ENCODE peak calls at places on chromosomes 2 and 18, in eight cellular contexts. L is stimulated activated CD4-positive, alpha-beta T cell treated with anti-CD3 and anti-CD28 coated beads, Interleukin-2, amount 100 ng/mL, for 24 hours; K is left ventricle myocardium superior; V is neural crest cell; R is head of caudate nucleus; I is T-cell; S is Right ventricle myocardium inferior; T is NCI-H510A. A is an unnamed sample.

GRCh38 chr2:64482765-64483504 is 29.0 kb downstream of the LGALSL start:
- DNase-seq in R (no peak), V (no peak), T (no peak), S (no peak), L (no peak), I (no peak), K (no peak), A (no peak)

GRCh38 chr2:45293182-45293581 is 283.9 kb upstream of the SIX2 start:
- DNase-seq in T (no peak), R (no peak), L (no peak), S (no peak), I (no peak), V (no peak), K (no peak), A (no peak)

GRCh38 chr2:189560273-189560586 is 20.4 kb downstream of the SLC40A1 start:
- DNase-seq in V (no peak), I (no peak), R (no peak), S (no peak), K (no peak), L (no peak), T (no peak), A (no peak)

GRCh38 chr2:119389615-119390306 is 23.0 kb downstream of the DBI start:
- DNase-seq in L (no peak), T (no peak), V (no peak), R (no peak), I (no peak), S (peak; percentile 73), K (peak; percentile 66), A (no peak)

GRCh38 chr2:228094377-228094921 is 87.0 kb downstream of the SPHKAP start:
- DNase-seq in R (no peak), L (no peak), K (no peak), S (no peak), V (no peak), I (no peak), T (no peak), A (no peak)

GRCh38 chr2:55899881-55900280 is 23.7 kb downstream of the EFEMP1 start:
- DNase-seq in L (no peak), R (no peak), S (no peak), K (no peak), T (no peak), V (no peak), I (no peak), A (no peak)

GRCh38 chr2:156435725-156436476 is at the start of gene GPD2:
- DNase-seq in L (peak; percentile 61), T (peak; percentile 58), K (peak; percentile 97), I (peak; percentile 38), R (peak; percentile 94), S (peak; percentile 97), V (peak; percentile 76), A (no peak)

GRCh38 chr2:61853086-61853847 is 593 bp downstream of the FAM161A start:
- DNase-seq in R (no peak), I (peak; percentile 10), T (peak; percentile 47), K (peak; percentile 37), V (no peak), L (no peak), S (peak; percentile 84), A (no peak)

GRCh38 chr2:71923887-71924533 is 223.7 kb downstream of the CYP26B1 start:
- DNase-seq in I (peak; percentile 20), V (peak; percentile 59), L (peak; percentile 61), R (peak; percentile 77), S (peak; percentile 75), K (peak; percentile 61), T (peak; percentile 32), A (peak; percentile 28)

GRCh38 chr2:108169982-108170625 is 69.7 kb upstream of the SULT1C3 start:
- DNase-seq in V (no peak), L (no peak), I (no peak), T (no peak), S (no peak), K (no peak), R (no peak), A (no peak)

GRCh38 chr2:61011649-61012048 is 5.9 kb upstream of the PEX13 start:
- DNase-seq in V (no peak), K (no peak), L (no peak), S (no peak), I (no peak), T (no peak), R (no peak), A (no peak)

GRCh38 chr18:79384151-79384807 is 11.5 kb upstream of the NFATC1 start:
- DNase-seq in S (peak; percentile 64), L (no peak), R (peak; percentile 35), I (no peak), K (no peak), V (no peak), T (no peak), A (no peak)

GRCh38 chr2:75548036-75548573 is 12.6 kb downstream of the EVA1A start:
- DNase-seq in S (no peak), K (no peak), R (no peak), I (no peak), L (no peak), V (no peak), T (peak; percentile 36), A (peak; percentile 4)

GRCh38 chr18:32158108-32158624 is 31.7 kb upstream of the MEP1B start:
- DNase-seq in R (peak; percentile 90), K (peak; percentile 72), S (peak; percentile 78), T (peak; percentile 92), I (peak; percentile 60), V (peak; percentile 69), L (peak; percentile 72), A (peak; percentile 76)

GRCh38 chr2:383888-384287 is 96.0 kb upstream of the ALKAL2 start:
- DNase-seq in T (no peak), K (no peak), V (no peak), L (no peak), S (no peak), I (no peak), R (no peak), A (no peak)

GRCh38 chr18:69067048-69067447 is 269.2 kb downstream of the CCDC102B start:
- DNase-seq in R (no peak), S (no peak), V (no peak), K (no peak), L (no peak), T (no peak), I (no peak), A (no peak)

GRCh38 chr2:36352024-36352398 is 3.6 kb upstream of the CRIM1 start:
- DNase-seq in I (no peak), S (no peak), R (no peak), K (no peak), V (no peak), L (no peak), T (no peak), A (no peak)

GRCh38 chr2:240502430-240503121 is 55.2 kb downstream of the ANKMY1 start:
- DNase-seq in I (no peak), S (no peak), T (no peak), V (no peak), K (no peak), L (peak; percentile 6), R (peak; percentile 18), A (no peak)

GRCh38 chr2:231800493-231801091 is 14.3 kb downstream of the COPS7B start:
- DNase-seq in L (peak; percentile 47), K (peak; percentile 42), S (peak; percentile 69), V (peak; percentile 55), I (no peak), R (peak; percentile 57), T (no peak), A (no peak)

A was measured in NCI-H1436 treated with DMSO at 0.1 percent for 48 hours.